ENCODE peak calls at places on chromosome 11, in seven cellular contexts. C is keratinocyte, J is MM.1S, D is fibroblast of lung, E is GM23338, B is endothelial cell of umbilical vein, G is astrocyte. X is an unnamed sample.

GRCh38 chr11:21622995-21623394 is 569.9 kb upstream of the ANO5 start:
- DNase-seq in C (no peak), J (no peak), D (no peak), E (no peak), B (no peak), G (no peak), X (no peak)

GRCh38 chr11:1270476-1270875 is 39.0 kb downstream of the TOLLIP start:
- DNase-seq in C (no peak), J (no peak), D (no peak), E (no peak), B (no peak), G (no peak), X (no peak)

GRCh38 chr11:1782831-1783724 is 19.4 kb upstream of the CTSD start:
- DNase-seq in C (no peak), J (no peak), D (peak; percentile 56), E (no peak), B (no peak), G (peak; percentile 50), X (no peak)

GRCh38 chr11:65594991-65595920 is at the start of gene KCNK7:
- DNase-seq in C (no peak), J (no peak), D (no peak), E (no peak), B (no peak), G (no peak), X (no peak)

GRCh38 chr11:99693941-99694492 is 673.3 kb downstream of the CNTN5 start:
- DNase-seq in C (no peak), J (no peak), D (peak; percentile 85), E (no peak), B (no peak), G (peak; percentile 74), X (no peak)

GRCh38 chr11:13328276-13328675 is 50.7 kb downstream of the BMAL1 start:
- DNase-seq in C (no peak), J (no peak), D (peak; percentile 39), E (no peak), B (no peak), G (no peak), X (no peak)

GRCh38 chr11:22479986-22480740 is 142.0 kb downstream of the SLC17A6 start:
- DNase-seq in C (no peak), J (no peak), D (peak; percentile 73), E (no peak), B (no peak), G (peak; percentile 75), X (no peak)

GRCh38 chr11:69044111-69045013 is 4.4 kb upstream of the TPCN2 start:
- DNase-seq in C (no peak), J (peak; percentile 51), D (peak; percentile 67), E (peak; percentile 88), B (peak; percentile 56), G (peak; percentile 58), X (peak; percentile 64)

GRCh38 chr11:63761870-63762661 is 6.5 kb downstream of the ZFTA start:
- DNase-seq in C (no peak), J (no peak), D (no peak), E (peak; percentile 96), B (no peak), G (no peak), X (peak; percentile 87)

GRCh38 chr11:74325649-74326645 is 14.5 kb upstream of the P4HA3 start:
- DNase-seq in C (no peak), J (no peak), D (peak; percentile 93), E (no peak), B (peak; percentile 96), G (peak; percentile 91), X (no peak)

GRCh38 chr11:27018902-27019544 is 21.6 kb upstream of the BBOX1 start:
- DNase-seq in C (no peak), J (no peak), D (peak; percentile 56), E (no peak), B (no peak), G (peak; percentile 42), X (no peak)

GRCh38 chr11:34266090-34266912 is 91.5 kb downstream of the ABTB2 start:
- DNase-seq in C (no peak), J (no peak), D (peak; percentile 99), E (no peak), B (no peak), G (peak; percentile 98), X (no peak)

GRCh38 chr11:111851636-111852035 is 19.7 kb downstream of the ALG9 start:
- DNase-seq in C (no peak), J (no peak), D (no peak), E (peak; percentile 32), B (peak; percentile 18), G (no peak), X (no peak)

GRCh38 chr11:92681606-92682005 is 287.8 kb upstream of the MTNR1B start:
- DNase-seq in C (no peak), J (no peak), D (no peak), E (no peak), B (no peak), G (no peak), X (no peak)

GRCh38 chr11:36557991-36558390 is 9.8 kb upstream of the RAG1 start:
- DNase-seq in C (no peak), J (no peak), D (no peak), E (no peak), B (no peak), G (no peak), X (no peak)

GRCh38 chr11:129703846-129704245 is 111.8 kb upstream of the TMEM45B start:
- DNase-seq in C (no peak), J (no peak), D (no peak), E (no peak), B (no peak), G (no peak), X (no peak)

GRCh38 chr11:128687321-128687720 is 6.6 kb upstream of the FLI1 start:
- DNase-seq in C (no peak), J (no peak), D (no peak), E (peak; percentile 84), B (peak; percentile 19), G (no peak), X (no peak)

GRCh38 chr11:130449246-130449990 is 973 bp downstream of the ADAMTS15 start:
- DNase-seq in C (no peak), J (no peak), D (peak; percentile 33), E (peak; percentile 64), B (no peak), G (no peak), X (no peak)

GRCh38 chr11:10906521-10906920 is 48.7 kb upstream of the ZBED5 start:
- DNase-seq in C (no peak), J (no peak), D (peak; percentile 57), E (no peak), B (peak; percentile 21), G (peak; percentile 34), X (no peak)

GRCh38 chr11:33828604-33829429 is 54.5 kb upstream of the FBXO3 start:
- DNase-seq in C (no peak), J (no peak), D (no peak), E (peak; percentile 60), B (no peak), G (no peak), X (peak; percentile 67)

GRCh38 chr11:102680945-102681344 is 24.6 kb downstream of the MMP27 start:
- DNase-seq in C (no peak), J (no peak), D (peak; percentile 12), E (no peak), B (no peak), G (peak; percentile 3), X (no peak)

GRCh38 chr11:20162340-20162739 is 2.1 kb upstream of the DBX1 start:
- DNase-seq in C (no peak), J (no peak), D (no peak), E (peak; percentile 48), B (no peak), G (no peak), X (no peak)

DNA sequence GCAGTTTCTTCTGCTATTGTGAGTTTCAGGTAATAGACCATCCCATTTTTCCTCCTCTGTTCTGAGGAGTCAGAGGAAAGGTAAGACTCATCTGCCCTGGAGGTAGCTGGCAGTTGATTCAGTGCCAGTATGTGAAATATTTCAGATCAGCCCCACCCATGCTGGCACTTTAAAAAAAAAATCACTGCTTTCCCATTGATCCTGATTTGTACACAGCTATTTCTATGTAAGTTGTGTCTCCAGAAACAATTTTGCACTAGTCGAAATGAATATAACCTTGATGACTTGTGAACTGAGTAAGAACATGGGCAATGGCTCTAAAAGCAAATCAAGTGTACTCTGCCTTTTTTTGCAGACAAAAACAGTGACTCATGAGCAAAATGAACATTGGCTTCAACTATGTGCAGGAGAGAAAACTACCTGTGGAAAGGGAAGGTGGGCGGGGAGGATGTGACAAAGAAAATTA is 82.0 kb upstream of the OR5AK2 start:
- DNase-seq in C (peak; percentile 71), J (no peak), D (no peak), E (no peak), B (no peak), G (no peak), X (no peak)
- TF ChIP-seq EZH2 in C (no peak), J (no peak), D (no peak), E (no peak), B (no peak), G (no peak), X (no peak)

GRCh38 chr11:113732092-113732491 is 26.0 kb upstream of the TMPRSS5 start:
- DNase-seq in C (no peak), J (no peak), D (peak; percentile 27), E (no peak), B (no peak), G (peak; percentile 13), X (no peak)

GRCh38 chr11:113730887-113731726 is 25.0 kb upstream of the TMPRSS5 start:
- DNase-seq in C (no peak), J (no peak), D (peak; percentile 62), E (peak; percentile 72), B (peak; percentile 18), G (peak; percentile 39), X (peak; percentile 60)

GRCh38 chr11:113736323-113736722 is 30.2 kb upstream of the TMPRSS5 start:
- DNase-seq in C (no peak), J (no peak), D (peak; percentile 16), E (no peak), B (no peak), G (peak; percentile 13), X (no peak)
- TF ChIP-seq EZH2 in C (no peak), J (no peak), D (no peak), E (no peak), B (no peak), G (no peak), X (no peak)

GRCh38 chr11:46333129-46333947 is 13.9 kb upstream of the DGKZ start:
- DNase-seq in C (no peak), J (no peak), D (no peak), E (peak; percentile 73), B (no peak), G (no peak), X (no peak)
- TF ChIP-seq EZH2 in C (peak; percentile 87), J (no peak), D (peak; percentile 85), E (peak; percentile 38), B (peak; percentile 94), G (peak; percentile 56), X (peak; percentile 29)

GRCh38 chr11:57481315-57481714 is 21.0 kb downstream of the RTN4RL2 start:
- DNase-seq in C (no peak), J (no peak), D (no peak), E (no peak), B (no peak), G (no peak), X (no peak)

GRCh38 chr11:57479925-57480324 is 19.6 kb downstream of the RTN4RL2 start:
- DNase-seq in C (no peak), J (no peak), D (no peak), E (peak; percentile 57), B (no peak), G (no peak), X (no peak)

GRCh38 chr11:57478971-57479663 is 18.8 kb downstream of the RTN4RL2 start:
- DNase-seq in C (no peak), J (no peak), D (no peak), E (no peak), B (no peak), G (no peak), X (no peak)

GRCh38 chr11:57481915-57482781 is 21.8 kb downstream of the RTN4RL2 start:
- DNase-seq in C (no peak), J (no peak), D (no peak), E (peak; percentile 44), B (no peak), G (no peak), X (no peak)

GRCh38 chr11:57480409-57481137 is 20.2 kb downstream of the RTN4RL2 start:
- DNase-seq in C (no peak), J (peak; percentile 71), D (no peak), E (peak; percentile 93), B (peak; percentile 46), G (no peak), X (no peak)
- TF ChIP-seq EZH2 in C (no peak), J (no peak), D (no peak), E (no peak), B (no peak), G (no peak), X (no peak)

X was measured in H1.